ENCODE peak calls at places on chromosomes 12 and 14, in seven cellular contexts. One of them, this sample, is unnamed.

GRCh38 chr12:47216150-47216677 is 136.5 kb upstream of the AMIGO2 start:
- DNase-seq in heart right ventricle: no peak
- DNase-seq in cardiac muscle cell: no peak
- DNase-seq in Panc1: no peak
- DNase-seq in thoracic aorta: no peak
- DNase-seq in body of pancreas: no peak
- DNase-seq in neuronal stem cell: no peak
- DNase-seq in this sample: peak; percentile 58

GRCh38 chr12:59646636-59647035 is 50.8 kb downstream of the SLC16A7 start:
- DNase-seq in heart right ventricle: no peak
- DNase-seq in thoracic aorta: no peak
- DNase-seq in cardiac muscle cell: no peak
- DNase-seq in body of pancreas: no peak
- DNase-seq in neuronal stem cell: no peak
- DNase-seq in Panc1: no peak
- DNase-seq in this sample: no peak

GRCh38 chr12:19085090-19085489 is 44.4 kb upstream of the PLEKHA5 start:
- DNase-seq in Panc1: no peak
- DNase-seq in body of pancreas: no peak
- DNase-seq in heart right ventricle: no peak
- DNase-seq in cardiac muscle cell: no peak
- DNase-seq in thoracic aorta: no peak
- DNase-seq in neuronal stem cell: no peak
- DNase-seq in this sample: peak; percentile 11

GRCh38 chr12:39070775-39071174 is 165.4 kb upstream of the CPNE8 start:
- DNase-seq in body of pancreas: no peak
- DNase-seq in neuronal stem cell: no peak
- DNase-seq in heart right ventricle: no peak
- DNase-seq in thoracic aorta: no peak
- DNase-seq in cardiac muscle cell: no peak
- DNase-seq in Panc1: no peak
- DNase-seq in this sample: no peak

GRCh38 chr12:109112720-109113465 is 3.5 kb upstream of the ACACB start:
- DNase-seq in heart right ventricle: no peak
- DNase-seq in thoracic aorta: no peak
- DNase-seq in Panc1: no peak
- DNase-seq in body of pancreas: no peak
- DNase-seq in cardiac muscle cell: no peak
- DNase-seq in neuronal stem cell: no peak
- DNase-seq in this sample: peak; percentile 71

GRCh38 chr12:98066251-98066650 is 449.1 kb upstream of the TMPO start:
- DNase-seq in thoracic aorta: no peak
- DNase-seq in heart right ventricle: no peak
- DNase-seq in body of pancreas: no peak
- DNase-seq in neuronal stem cell: no peak
- DNase-seq in Panc1: no peak
- DNase-seq in cardiac muscle cell: no peak
- DNase-seq in this sample: no peak

GRCh38 chr12:113333111-113333750 is 1.7 kb downstream of the SLC8B1 start:
- DNase-seq in thoracic aorta: no peak
- DNase-seq in neuronal stem cell: no peak
- DNase-seq in cardiac muscle cell: no peak
- DNase-seq in body of pancreas: no peak
- DNase-seq in Panc1: no peak
- DNase-seq in heart right ventricle: no peak
- DNase-seq in this sample: no peak

GRCh38 chr12:538731-539539 is 79.2 kb downstream of the B4GALNT3 start:
- DNase-seq in thoracic aorta: no peak
- DNase-seq in heart right ventricle: peak; percentile 75
- DNase-seq in Panc1: no peak
- DNase-seq in body of pancreas: peak; percentile 61
- DNase-seq in neuronal stem cell: no peak
- DNase-seq in cardiac muscle cell: peak; percentile 66
- DNase-seq in this sample: peak; percentile 81

GRCh38 chr14:63051966-63052365 is 6.7 kb upstream of the KCNH5 start:
- DNase-seq in neuronal stem cell: no peak
- DNase-seq in Panc1: no peak
- DNase-seq in heart right ventricle: no peak
- DNase-seq in cardiac muscle cell: no peak
- DNase-seq in body of pancreas: no peak
- DNase-seq in thoracic aorta: no peak
- DNase-seq in this sample: no peak

GRCh38 chr12:4814485-4814884 is 94.3 kb downstream of the GALNT8 start:
- DNase-seq in thoracic aorta: no peak
- DNase-seq in neuronal stem cell: no peak
- DNase-seq in heart right ventricle: no peak
- DNase-seq in Panc1: no peak
- DNase-seq in body of pancreas: no peak
- DNase-seq in cardiac muscle cell: no peak
- DNase-seq in this sample: no peak

GRCh38 chr12:28974166-28974565 is 174.9 kb upstream of the FAR2 start:
- DNase-seq in body of pancreas: no peak
- DNase-seq in neuronal stem cell: no peak
- DNase-seq in thoracic aorta: no peak
- DNase-seq in heart right ventricle: no peak
- DNase-seq in Panc1: no peak
- DNase-seq in cardiac muscle cell: no peak
- DNase-seq in this sample: no peak

GRCh38 chr12:101962486-101962885 is 85.1 kb downstream of the DRAM1 start:
- DNase-seq in cardiac muscle cell: peak; percentile 60
- DNase-seq in body of pancreas: no peak
- DNase-seq in thoracic aorta: no peak
- DNase-seq in Panc1: no peak
- DNase-seq in heart right ventricle: no peak
- DNase-seq in neuronal stem cell: no peak
- DNase-seq in this sample: no peak

GRCh38 chr12:101954681-101955080 is 77.3 kb downstream of the DRAM1 start:
- DNase-seq in cardiac muscle cell: no peak
- DNase-seq in neuronal stem cell: no peak
- DNase-seq in body of pancreas: no peak
- DNase-seq in thoracic aorta: no peak
- DNase-seq in Panc1: no peak
- DNase-seq in heart right ventricle: no peak
- DNase-seq in this sample: no peak

GRCh38 chr12:101959607-101960006 is 82.2 kb downstream of the DRAM1 start:
- DNase-seq in cardiac muscle cell: no peak
- DNase-seq in Panc1: no peak
- DNase-seq in thoracic aorta: no peak
- DNase-seq in neuronal stem cell: no peak
- DNase-seq in heart right ventricle: no peak
- DNase-seq in body of pancreas: no peak
- DNase-seq in this sample: no peak

DNA sequence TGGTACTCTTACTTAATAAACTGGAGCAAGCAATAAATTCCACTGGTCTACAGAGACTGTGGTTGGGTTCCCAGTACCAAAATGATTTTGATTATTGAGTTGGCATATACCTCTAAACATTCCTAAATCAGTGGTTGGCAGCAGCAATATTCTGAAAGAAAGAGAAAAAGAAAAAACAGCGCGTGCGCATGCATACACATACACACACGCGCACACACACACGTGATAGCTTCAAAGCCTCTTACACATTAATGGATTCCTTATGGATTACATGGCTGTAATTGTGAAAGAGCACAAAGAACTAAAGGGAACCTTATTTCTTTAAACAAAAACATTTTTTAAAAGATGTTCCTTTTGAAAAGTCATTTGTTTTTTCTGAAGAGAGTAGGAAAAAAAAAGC is 79.9 kb downstream of the DRAM1 start:
- DNase-seq in Panc1: no peak
- DNase-seq in body of pancreas: no peak
- DNase-seq in cardiac muscle cell: no peak
- DNase-seq in thoracic aorta: no peak
- DNase-seq in heart right ventricle: no peak
- DNase-seq in neuronal stem cell: no peak
- DNase-seq in this sample: no peak
- H3K27ac ChIP-seq in Panc1: no peak overlapping the region
- H3K27ac ChIP-seq in body of pancreas: no peak overlapping the region
- H3K27ac ChIP-seq in cardiac muscle cell: no peak overlapping the region
- H3K27ac ChIP-seq in thoracic aorta: no peak overlapping the region
- H3K27ac ChIP-seq in heart right ventricle: no peak overlapping the region
- H3K27ac ChIP-seq in neuronal stem cell: no peak overlapping the region
- H3K27ac ChIP-seq in this sample: no peak overlapping the region

GRCh38 chr14:73289729-73290128 is 52.4 kb downstream of the PAPLN start:
- DNase-seq in cardiac muscle cell: no peak
- DNase-seq in neuronal stem cell: no peak
- DNase-seq in heart right ventricle: no peak
- DNase-seq in body of pancreas: no peak
- DNase-seq in thoracic aorta: no peak
- DNase-seq in Panc1: no peak
- DNase-seq in this sample: no peak

GRCh38 chr14:73289308-73289707 is 52.0 kb downstream of the PAPLN start:
- DNase-seq in body of pancreas: no peak
- DNase-seq in Panc1: no peak
- DNase-seq in thoracic aorta: no peak
- DNase-seq in neuronal stem cell: no peak
- DNase-seq in heart right ventricle: no peak
- DNase-seq in cardiac muscle cell: no peak
- DNase-seq in this sample: no peak

GRCh38 chr14:73293782-73294781 is 56.8 kb downstream of the PAPLN start:
- DNase-seq in cardiac muscle cell: no peak
- DNase-seq in Panc1: no peak
- DNase-seq in neuronal stem cell: no peak
- DNase-seq in body of pancreas: no peak
- DNase-seq in heart right ventricle: no peak
- DNase-seq in thoracic aorta: no peak
- DNase-seq in this sample: no peak

GRCh38 chr14:73290279-73290678 is 53.0 kb downstream of the PAPLN start:
- DNase-seq in heart right ventricle: no peak
- DNase-seq in Panc1: no peak
- DNase-seq in body of pancreas: no peak
- DNase-seq in neuronal stem cell: no peak
- DNase-seq in cardiac muscle cell: no peak
- DNase-seq in thoracic aorta: no peak
- DNase-seq in this sample: no peak

DNA sequence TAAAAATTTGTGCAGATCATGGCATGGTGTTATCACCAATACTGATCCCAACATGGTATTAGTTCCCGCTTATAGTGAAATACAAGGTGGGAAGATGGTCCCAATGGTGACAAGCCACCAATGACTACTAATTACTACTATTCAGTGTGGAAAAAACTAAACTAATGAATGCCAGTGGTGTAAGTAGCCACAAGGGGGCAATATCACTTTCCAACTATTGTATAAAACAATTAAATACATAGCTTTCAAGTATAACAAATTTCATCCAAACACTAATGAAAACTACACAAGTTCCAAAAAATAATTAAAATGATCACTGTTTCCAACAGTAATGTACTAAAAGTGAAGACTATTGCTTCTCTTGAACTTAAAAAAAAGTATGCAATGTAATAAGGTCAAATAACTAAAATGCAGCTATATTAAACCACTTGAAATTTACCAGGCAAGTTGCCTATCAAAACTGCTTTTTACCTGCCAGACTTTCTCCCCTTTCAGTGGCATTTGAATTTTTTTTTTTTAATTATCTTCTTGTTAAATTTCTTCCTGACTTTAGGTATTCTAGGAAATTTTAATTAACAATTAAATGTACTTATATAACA is 58.0 kb downstream of the PAPLN start:
- DNase-seq in heart right ventricle: no peak
- DNase-seq in body of pancreas: no peak
- DNase-seq in cardiac muscle cell: peak; percentile 62
- DNase-seq in neuronal stem cell: no peak
- DNase-seq in Panc1: no peak
- DNase-seq in thoracic aorta: no peak
- DNase-seq in this sample: peak; percentile 58
- H3K36me3 ChIP-seq in heart right ventricle: no peaks in the 10 kb centered on the region
- H3K36me3 ChIP-seq in body of pancreas: no peaks in the 10 kb centered on the region
- H3K36me3 ChIP-seq in cardiac muscle cell: peaks cover 15% of the 10 kb centered on the region
- H3K36me3 ChIP-seq in neuronal stem cell: peaks cover 4% of the 10 kb centered on the region
- H3K36me3 ChIP-seq in Panc1: peaks cover 2% of the 10 kb centered on the region
- H3K36me3 ChIP-seq in thoracic aorta: peaks cover 9% of the 10 kb centered on the region
- H3K36me3 ChIP-seq in this sample: peaks cover 3% of the 10 kb centered on the region

DNA sequence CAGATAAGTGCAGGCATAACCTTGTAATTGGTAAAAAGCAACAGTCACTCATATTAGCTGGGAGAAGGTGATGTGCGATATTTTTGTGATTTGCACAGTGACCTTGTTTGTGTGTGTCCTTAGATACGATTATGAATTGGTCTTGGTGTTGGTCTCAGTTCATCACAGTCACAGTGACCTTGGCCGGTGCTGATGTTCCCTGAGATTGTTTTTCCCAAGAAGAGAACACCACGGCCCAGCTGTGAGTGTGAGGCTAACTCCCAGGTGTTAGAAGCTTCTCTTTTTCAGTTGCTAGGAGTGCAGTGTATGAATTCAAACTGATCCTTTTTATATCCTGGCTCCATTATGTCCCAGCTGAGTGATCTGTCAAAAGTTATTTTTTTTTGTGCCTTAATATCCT is 46.2 kb downstream of the TRHDE start:
- DNase-seq in neuronal stem cell: no peak
- DNase-seq in Panc1: no peak
- DNase-seq in cardiac muscle cell: no peak
- DNase-seq in heart right ventricle: no peak
- DNase-seq in thoracic aorta: no peak
- DNase-seq in body of pancreas: peak; percentile 43
- DNase-seq in this sample: no peak
- H3K27ac ChIP-seq in neuronal stem cell: no peak overlapping the region
- H3K27ac ChIP-seq in Panc1: no peak overlapping the region
- H3K27ac ChIP-seq in cardiac muscle cell: no peak overlapping the region
- H3K27ac ChIP-seq in heart right ventricle: no peak overlapping the region
- H3K27ac ChIP-seq in thoracic aorta: no peak overlapping the region
- H3K27ac ChIP-seq in body of pancreas: no peak overlapping the region
- H3K27ac ChIP-seq in this sample: no peak overlapping the region

GRCh38 chr12:53067074-53067992 is 11.9 kb downstream of the SPRYD3 start:
- DNase-seq in thoracic aorta: no peak
- DNase-seq in body of pancreas: no peak
- DNase-seq in cardiac muscle cell: peak; percentile 18
- DNase-seq in neuronal stem cell: no peak
- DNase-seq in Panc1: no peak
- DNase-seq in heart right ventricle: no peak
- DNase-seq in this sample: no peak

GRCh38 chr12:53065470-53065869 is 13.7 kb downstream of the SPRYD3 start:
- DNase-seq in heart right ventricle: no peak
- DNase-seq in body of pancreas: peak; percentile 16
- DNase-seq in cardiac muscle cell: no peak
- DNase-seq in Panc1: no peak
- DNase-seq in thoracic aorta: no peak
- DNase-seq in neuronal stem cell: no peak
- DNase-seq in this sample: no peak

GRCh38 chr12:53065975-53066593 is 13.1 kb downstream of the SPRYD3 start:
- DNase-seq in heart right ventricle: peak; percentile 82
- DNase-seq in neuronal stem cell: peak; percentile 70
- DNase-seq in cardiac muscle cell: peak; percentile 89
- DNase-seq in thoracic aorta: no peak
- DNase-seq in Panc1: no peak
- DNase-seq in body of pancreas: peak; percentile 84
- DNase-seq in this sample: peak; percentile 77

GRCh38 chr12:53067993-53068770 is 11.0 kb downstream of the SPRYD3 start:
- DNase-seq in Panc1: no peak
- DNase-seq in heart right ventricle: no peak
- DNase-seq in thoracic aorta: no peak
- DNase-seq in neuronal stem cell: no peak
- DNase-seq in cardiac muscle cell: no peak
- DNase-seq in body of pancreas: no peak
- DNase-seq in this sample: no peak

DNA sequence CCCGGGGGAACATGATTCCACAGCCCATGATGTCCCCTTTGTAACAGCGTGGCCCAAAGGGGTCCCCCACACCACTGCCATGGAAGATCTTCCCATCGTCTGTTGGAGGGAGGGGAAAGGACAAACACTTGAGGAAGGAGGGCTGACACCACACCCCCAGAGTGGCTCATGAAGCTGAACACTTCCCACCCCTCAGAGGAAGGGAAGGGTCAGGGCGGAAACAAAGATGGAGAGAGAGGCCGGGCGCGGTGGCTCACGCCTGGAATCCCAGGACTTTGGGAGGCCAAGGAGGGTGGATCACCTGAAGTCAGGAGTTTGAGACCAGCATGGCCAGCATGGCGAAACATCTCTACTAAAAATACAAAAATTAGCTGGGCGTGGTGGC is 12.6 kb downstream of the SPRYD3 start:
- DNase-seq in neuronal stem cell: no peak
- DNase-seq in thoracic aorta: no peak
- DNase-seq in body of pancreas: no peak
- DNase-seq in cardiac muscle cell: peak; percentile 2
- DNase-seq in Panc1: no peak
- DNase-seq in heart right ventricle: no peak
- DNase-seq in this sample: no peak
- H3K36me3 ChIP-seq in neuronal stem cell: peaks cover 3% of the 10 kb centered on the region
- H3K36me3 ChIP-seq in thoracic aorta: peaks cover 34% of the 10 kb centered on the region
- H3K36me3 ChIP-seq in body of pancreas: peaks cover 19% of the 10 kb centered on the region
- H3K36me3 ChIP-seq in cardiac muscle cell: no peaks in the 10 kb centered on the region
- H3K36me3 ChIP-seq in Panc1: no peaks in the 10 kb centered on the region
- H3K36me3 ChIP-seq in heart right ventricle: peaks cover 9% of the 10 kb centered on the region
- H3K36me3 ChIP-seq in this sample: peaks cover 8% of the 10 kb centered on the region

This sample was measured in small intestine.